ENCODE peak calls at places on chromosomes 3 and 15, in nine cellular contexts. H is activated B cell treated with CpG ODN at 0.5 μM for 24 hours; J is psoas muscle; I is CD8-positive, alpha-beta T cell; T is foreskin keratinocyte; A is HCT116; M is CD4-positive, alpha-beta T cell; O is IMR-90; Y is right lobe of liver. F is an unnamed sample.
A peak's percentile ranks its signal among the peaks of the same experiment; 100 is the strongest.

GRCh38 chr3:33171580-33171979 is 47.0 kb downstream of the SUSD5 start:
- ATAC-seq in H (no peak), J (no peak), I (no peak), T (no peak), A (no peak), M (no peak), O (no peak), Y (no peak), F (no peak)

GRCh38 chr3:124118397-124118796 is 126.5 kb upstream of the ROPN1 start:
- ATAC-seq in H (no peak), J (no peak), I (no peak), T (peak; percentile 36), A (no peak), M (no peak), O (peak; percentile 27), Y (no peak), F (no peak)

GRCh38 chr15:98745650-98746374 is 97.5 kb downstream of the IGF1R start:
- ATAC-seq in H (no peak), J (no peak), I (no peak), T (peak; percentile 68), A (peak; percentile 43), M (no peak), O (peak; percentile 86), Y (no peak), F (no peak)

GRCh38 chr15:53251998-53252397 is 461.9 kb upstream of the ONECUT1 start:
- ATAC-seq in H (no peak), J (no peak), I (no peak), T (no peak), A (no peak), M (no peak), O (no peak), Y (peak; percentile 94), F (no peak)

GRCh38 chr3:72346526-72346926 is 501.7 kb downstream of the SHQ1 start:
- ATAC-seq in H (no peak), J (peak; percentile 77), I (peak; percentile 34), T (peak; percentile 84), A (no peak), M (peak; percentile 62), O (peak; percentile 90), Y (no peak), F (peak; percentile 88)

GRCh38 chr3:127679534-127680145 is 6.9 kb downstream of the ABTB1 start:
- ATAC-seq in H (no peak), J (no peak), I (no peak), T (no peak), A (no peak), M (no peak), O (no peak), Y (no peak), F (no peak)

GRCh38 chr15:77162872-77163633 is 92.1 kb upstream of the TSPAN3 start:
- ATAC-seq in H (peak; percentile 49), J (no peak), I (no peak), T (no peak), A (no peak), M (no peak), O (no peak), Y (no peak), F (no peak)

GRCh38 chr3:71264840-71265239 is 318.7 kb downstream of the FOXP1 start:
- ATAC-seq in H (no peak), J (no peak), I (no peak), T (no peak), A (no peak), M (no peak), O (no peak), Y (peak; percentile 38), F (no peak)

GRCh38 chr3:52299815-52300611 is 12.4 kb downstream of the GLYCTK start:
- ATAC-seq in H (peak; percentile 49), J (no peak), I (peak; percentile 31), T (peak; percentile 64), A (peak; percentile 44), M (peak; percentile 48), O (peak; percentile 60), Y (peak; percentile 44), F (peak; percentile 20)

GRCh38 chr3:48826451-48826850 is 21.2 kb downstream of the PRKAR2A start:
- ATAC-seq in H (peak; percentile 94), J (no peak), I (no peak), T (peak; percentile 32), A (no peak), M (no peak), O (peak; percentile 99), Y (no peak), F (no peak)

GRCh38 chr15:59522988-59523461 is 85.0 kb downstream of the FAM81A start:
- ATAC-seq in H (peak; percentile 50), J (no peak), I (peak; percentile 84), T (peak; percentile 54), A (no peak), M (peak; percentile 79), O (no peak), Y (no peak), F (no peak)

GRCh38 chr3:82796765-82797164 is 1035.3 kb upstream of the GBE1 start:
- ATAC-seq in H (no peak), J (no peak), I (no peak), T (no peak), A (no peak), M (no peak), O (no peak), Y (no peak), F (no peak)

GRCh38 chr15:86850939-86851338 is 771.3 kb downstream of the AGBL1 start:
- ATAC-seq in H (no peak), J (no peak), I (no peak), T (no peak), A (no peak), M (no peak), O (no peak), Y (no peak), F (no peak)

GRCh38 chr3:190491533-190492054 is 22.3 kb upstream of the IL1RAP start:
- ATAC-seq in H (no peak), J (peak; percentile 93), I (no peak), T (peak; percentile 82), A (no peak), M (no peak), O (no peak), Y (no peak), F (no peak)

GRCh38 chr15:99522288-99522687 is 43.5 kb upstream of the MEF2A start:
- ATAC-seq in H (no peak), J (no peak), I (no peak), T (no peak), A (no peak), M (no peak), O (no peak), Y (no peak), F (no peak)

GRCh38 chr3:9703736-9704342 is at the start of gene CPNE9:
- ATAC-seq in H (peak; percentile 28), J (peak; percentile 45), I (peak; percentile 11), T (peak; percentile 41), A (no peak), M (no peak), O (peak; percentile 55), Y (peak; percentile 35), F (peak; percentile 19)

GRCh38 chr3:27224197-27224596 is 145.0 kb downstream of the NEK10 start:
- ATAC-seq in H (no peak), J (peak; percentile 97), I (no peak), T (no peak), A (no peak), M (no peak), O (peak; percentile 63), Y (no peak), F (no peak)

DNA sequence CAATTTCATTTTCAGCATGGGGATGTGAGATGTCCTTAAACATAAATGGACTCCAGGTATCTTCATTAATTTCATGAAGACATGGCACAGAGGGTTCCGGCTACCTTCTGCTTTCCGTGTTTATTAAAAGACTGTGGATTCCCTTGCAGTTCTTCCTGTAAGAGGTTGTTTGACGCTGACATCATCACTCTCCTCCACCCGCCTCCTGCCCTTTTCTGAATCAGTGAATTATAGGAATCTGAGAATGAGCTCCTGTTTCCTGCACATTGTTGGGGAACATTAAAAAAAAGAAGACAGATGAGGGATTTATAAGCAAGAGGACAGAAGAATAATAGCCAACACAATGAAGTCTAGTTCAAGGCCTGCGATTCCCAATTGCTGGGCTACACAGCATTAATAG is 191.3 kb downstream of the LPP start:
- ATAC-seq in H (no peak), J (no peak), I (no peak), T (no peak), A (no peak), M (no peak), O (peak; percentile 54), Y (no peak), F (no peak)
- TF ChIP-seq CTCF in H (no peak), J (no peak), I (no peak), T (no peak), A (no peak), M (no peak), O (no peak), Y (no peak), F (no peak)

DNA sequence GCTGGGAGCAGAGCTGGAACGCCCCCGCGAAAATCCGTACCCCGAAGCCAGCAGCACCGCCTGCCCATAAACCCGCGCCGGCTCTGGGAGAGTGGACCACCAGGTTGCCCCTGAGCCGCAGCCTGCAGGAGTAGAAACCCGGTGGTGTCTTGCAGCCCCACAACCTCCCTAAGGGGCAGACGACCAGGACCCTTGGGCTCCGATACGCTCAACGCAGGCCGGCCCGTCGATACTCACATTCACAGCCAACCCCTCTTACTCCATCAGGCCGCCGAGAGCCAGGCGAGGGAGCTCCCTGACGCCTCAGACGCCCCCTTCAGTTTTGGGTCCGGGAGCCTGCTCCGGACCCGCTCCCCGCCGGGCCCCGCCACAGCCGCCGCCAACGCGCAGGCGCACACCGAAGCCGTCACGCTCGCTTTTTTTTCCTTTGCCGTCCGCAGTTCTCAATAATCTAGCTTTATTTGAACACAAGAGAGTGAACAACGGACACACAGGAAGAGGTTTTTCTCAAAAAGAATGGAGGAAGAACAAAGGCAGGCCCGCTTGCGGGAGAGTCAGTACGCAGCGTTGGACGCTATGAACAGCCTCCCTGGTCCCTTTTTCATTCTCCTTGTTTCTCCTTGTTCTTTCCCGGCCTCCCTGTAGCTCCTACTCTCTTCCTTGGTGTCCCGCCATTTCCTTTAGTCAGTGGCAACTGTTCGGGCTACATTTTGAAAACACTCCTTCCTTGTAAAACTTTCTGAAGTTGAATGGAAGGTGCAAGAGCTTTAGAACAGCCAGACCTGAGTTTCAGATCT is at the start of gene ZNF106:
- ATAC-seq in H (peak; percentile 61), J (peak; percentile 79), I (peak; percentile 55), T (peak; percentile 25), A (peak; percentile 63), M (peak; percentile 53), O (peak; percentile 56), Y (peak; percentile 72), F (peak; percentile 69)
- TF ChIP-seq CTCF in H (no peak), J (no peak), I (no peak), T (no peak), A (no peak), M (no peak), O (peak; percentile 20), Y (no peak), F (peak; percentile 11)

GRCh38 chr3:129120254-129121004 is 1.2 kb downstream of the RAB43 start:
- ATAC-seq in H (peak; percentile 65), J (peak; percentile 59), I (peak; percentile 51), T (peak; percentile 71), A (peak; percentile 31), M (peak; percentile 61), O (peak; percentile 56), Y (peak; percentile 60), F (peak; percentile 64)
- TF ChIP-seq CTCF in H (no peak), J (peak; percentile 35), I (peak; percentile 26), T (peak; percentile 50), A (peak; percentile 13), M (peak; percentile 36), O (peak; percentile 9), Y (peak; percentile 14), F (peak; percentile 62)

DNA sequence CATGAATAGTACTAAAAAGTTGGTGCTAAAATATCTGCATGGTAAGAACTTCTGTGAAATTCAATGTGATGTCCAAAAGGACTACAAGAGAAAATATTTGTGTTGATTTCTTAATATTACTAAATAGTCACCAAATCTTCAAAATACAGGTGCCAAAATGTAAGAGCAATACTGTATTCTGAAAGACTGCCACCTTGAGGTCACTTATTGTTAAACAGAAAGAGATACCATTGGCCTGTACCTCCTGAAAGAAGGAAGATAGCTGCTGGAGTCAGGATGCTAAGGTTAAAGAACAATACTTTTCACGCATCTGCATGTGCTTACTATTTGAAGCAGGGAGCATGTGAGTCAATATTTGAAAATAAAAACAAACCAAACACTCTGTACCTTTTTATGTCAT is 72.0 kb upstream of the LSAMP start:
- ATAC-seq in H (no peak), J (no peak), I (no peak), T (no peak), A (peak; percentile 34), M (no peak), O (no peak), Y (no peak), F (no peak)
- TF ChIP-seq CTCF in H (no peak), J (no peak), I (no peak), T (peak; percentile 43), A (peak; percentile 52), M (no peak), O (no peak), Y (no peak), F (no peak)